ENCODE peak calls at places on chromosomes 2 and 18, in eight cellular contexts. B is fibroblast of lung, W is GM23248, S is fibroblast of pulmonary artery, J is body of pancreas, Q is mucosa of descending colon, P is GM12865, O is tibial nerve. V is an unnamed sample.

GRCh38 chr2:109312902-109313301 is 183.9 kb downstream of the SH3RF3 start:
- DNase-seq in B (no peak), W (no peak), S (no peak), J (no peak), Q (no peak), P (no peak), O (no peak), V (no peak)

GRCh38 chr18:59140287-59140885 is 702 bp downstream of the SEC11C start:
- DNase-seq in B (peak), W (peak), S (peak), J (peak), Q (no peak), P (no peak), O (no peak), V (peak)

GRCh38 chr18:48753741-48754140 is 197.0 kb downstream of the SMAD7 start:
- DNase-seq in B (peak), W (no peak), S (no peak), J (no peak), Q (peak), P (no peak), O (no peak), V (no peak)

GRCh38 chr2:159612255-159612901 is 4.0 kb downstream of the BAZ2B start:
- DNase-seq in B (peak), W (peak), S (peak), J (no peak), Q (no peak), P (peak), O (no peak), V (peak)

GRCh38 chr2:31199206-31199605 is 18.1 kb downstream of the CAPN14 start:
- DNase-seq in B (no peak), W (no peak), S (no peak), J (no peak), Q (no peak), P (no peak), O (no peak), V (no peak)

GRCh38 chr2:24012521-24013245 is 2.8 kb downstream of the MFSD2B start:
- DNase-seq in B (no peak), W (no peak), S (no peak), J (no peak), Q (no peak), P (no peak), O (no peak), V (no peak)

GRCh38 chr2:106562232-106562631 is 75.1 kb downstream of the CD8B2 start:
- DNase-seq in B (no peak), W (no peak), S (no peak), J (no peak), Q (no peak), P (no peak), O (no peak), V (no peak)

GRCh38 chr2:33042226-33042625 is 95.5 kb downstream of the LTBP1 start:
- DNase-seq in B (no peak), W (no peak), S (no peak), J (no peak), Q (no peak), P (no peak), O (no peak), V (no peak)

GRCh38 chr2:101833890-101834523 is 136.5 kb downstream of the MAP4K4 start:
- DNase-seq in B (no peak), W (no peak), S (no peak), J (no peak), Q (no peak), P (no peak), O (no peak), V (no peak)

GRCh38 chr2:54557211-54557600 is 101.1 kb downstream of the SPTBN1 start:
- DNase-seq in B (no peak), W (no peak), S (no peak), J (no peak), Q (no peak), P (no peak), O (no peak), V (no peak)
- H3K4me3 ChIP-seq in B (peak), W (no peak), S (peak), J (no peak), Q (peak), P (peak), O (peak), V (no peak)

DNA sequence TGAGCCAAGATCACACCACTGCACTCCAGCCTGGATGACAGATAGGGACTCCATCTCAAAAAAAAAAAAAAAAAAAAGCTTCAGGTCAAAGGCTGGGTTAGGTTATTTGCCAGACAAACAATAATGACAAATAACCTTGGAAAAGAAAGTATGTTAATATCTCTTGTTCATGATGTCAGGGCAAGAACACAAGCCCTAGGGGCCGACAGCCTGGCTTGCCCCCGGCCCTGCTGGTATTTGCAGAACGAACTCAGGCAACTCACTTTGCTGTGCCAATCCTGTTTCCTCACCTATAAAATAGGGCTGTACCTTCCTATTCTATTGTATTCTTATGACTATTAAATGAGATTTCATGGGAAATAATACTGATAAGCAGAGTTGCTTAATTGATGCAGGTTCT is 75.4 kb upstream of the CDC42EP3 start:
- DNase-seq in B (no peak), W (no peak), S (no peak), J (no peak), Q (no peak), P (no peak), O (no peak), V (no peak)
- H3K4me3 ChIP-seq in B (no peak), W (no peak), S (no peak), J (no peak), Q (no peak), P (no peak), O (no peak), V (no peak)

GRCh38 chr2:46095821-46096220 is 201.4 kb upstream of the EPAS1 start:
- DNase-seq in B (no peak), W (peak), S (no peak), J (no peak), Q (no peak), P (no peak), O (no peak), V (peak)

GRCh38 chr2:46096272-46096671 is 200.9 kb upstream of the EPAS1 start:
- DNase-seq in B (peak), W (peak), S (no peak), J (no peak), Q (no peak), P (no peak), O (no peak), V (no peak)

GRCh38 chr2:46097714-46098480 is 199.3 kb upstream of the EPAS1 start:
- DNase-seq in B (peak), W (peak), S (peak), J (peak), Q (no peak), P (no peak), O (no peak), V (peak)

GRCh38 chr2:46101557-46102220 is 195.5 kb upstream of the EPAS1 start:
- DNase-seq in B (peak), W (no peak), S (no peak), J (no peak), Q (no peak), P (no peak), O (no peak), V (peak)

DNA sequence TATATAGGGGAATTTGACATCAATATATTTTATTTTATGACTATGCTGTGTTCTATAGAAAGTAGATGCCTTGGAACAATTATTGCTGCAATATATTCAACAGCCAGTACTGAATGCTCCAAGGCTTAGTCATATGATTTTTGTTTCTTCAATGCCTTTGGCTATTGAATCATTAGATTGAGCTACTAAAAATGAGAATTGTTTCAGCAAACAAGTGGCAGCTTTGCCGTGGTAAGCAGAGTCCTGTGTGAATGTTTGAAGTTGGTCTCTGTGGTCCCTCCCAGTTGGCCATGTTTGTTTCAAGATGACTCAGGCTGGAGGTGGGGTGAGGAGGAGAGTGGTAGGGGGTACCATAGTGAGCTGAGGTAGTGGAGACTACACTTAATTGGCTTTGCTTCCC is 198.6 kb upstream of the EPAS1 start:
- DNase-seq in B (peak), W (peak), S (peak), J (no peak), Q (no peak), P (peak), O (no peak), V (peak)
- H3K4me3 ChIP-seq in B (no peak), W (peak), S (no peak), J (no peak), Q (no peak), P (no peak), O (no peak), V (no peak)

GRCh38 chr18:26703170-26703933 is 155.0 kb upstream of the KCTD1 start:
- DNase-seq in B (no peak), W (no peak), S (no peak), J (peak), Q (peak), P (peak), O (no peak), V (no peak)

GRCh38 chr18:26700728-26701127 is 152.4 kb upstream of the KCTD1 start:
- DNase-seq in B (peak), W (no peak), S (no peak), J (no peak), Q (no peak), P (no peak), O (no peak), V (no peak)

GRCh38 chr18:26700201-26700600 is 151.8 kb upstream of the KCTD1 start:
- DNase-seq in B (no peak), W (no peak), S (no peak), J (no peak), Q (no peak), P (peak), O (no peak), V (no peak)

GRCh38 chr18:26697186-26697585 is 148.8 kb upstream of the KCTD1 start:
- DNase-seq in B (no peak), W (no peak), S (no peak), J (no peak), Q (no peak), P (no peak), O (no peak), V (no peak)

GRCh38 chr18:26702023-26702422 is 153.7 kb upstream of the KCTD1 start:
- DNase-seq in B (no peak), W (no peak), S (no peak), J (no peak), Q (no peak), P (peak), O (no peak), V (no peak)
- H3K4me3 ChIP-seq in B (no peak), W (no peak), S (no peak), J (no peak), Q (no peak), P (no peak), O (no peak), V (no peak)

GRCh38 chr18:77054606-77055428 is 77.8 kb downstream of the MBP start:
- DNase-seq in B (peak), W (peak), S (peak), J (peak), Q (peak), P (peak), O (peak), V (peak)
- H3K4me3 ChIP-seq in B (no peak), W (no peak), S (peak), J (no peak), Q (no peak), P (peak), O (no peak), V (no peak)

DNA sequence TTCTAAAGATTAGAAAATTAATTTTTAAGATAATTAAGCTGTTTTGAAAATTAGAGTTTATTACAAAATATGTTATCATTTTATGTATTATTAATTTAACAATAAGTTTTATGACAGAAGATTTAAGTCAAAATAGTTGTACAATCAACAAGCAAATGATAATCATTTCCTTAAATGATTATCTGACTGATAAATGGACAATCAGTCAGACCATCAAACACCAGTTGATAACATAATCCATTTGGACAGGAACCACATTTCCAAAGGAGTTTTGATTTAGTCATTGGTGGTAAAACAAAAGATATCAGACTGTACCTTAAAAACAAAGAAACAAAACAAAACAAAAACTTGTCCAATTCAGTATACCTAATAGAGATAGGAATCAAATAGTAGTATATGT is 1.9 kb downstream of the TFPI start:
- DNase-seq in B (no peak), W (no peak), S (no peak), J (no peak), Q (no peak), P (no peak), O (no peak), V (no peak)
- H3K4me3 ChIP-seq in B (peak), W (peak), S (peak), J (no peak), Q (no peak), P (no peak), O (peak), V (peak)

GRCh38 chr2:39128919-39129391 is 8.1 kb upstream of the SOS1 start:
- DNase-seq in B (no peak), W (peak), S (no peak), J (no peak), Q (no peak), P (peak), O (no peak), V (peak)

GRCh38 chr2:39124000-39124769 is 3.3 kb upstream of the SOS1 start:
- DNase-seq in B (peak), W (peak), S (peak), J (peak), Q (peak), P (peak), O (peak), V (peak)

GRCh38 chr2:39124770-39125075 is 3.9 kb upstream of the SOS1 start:
- DNase-seq in B (no peak), W (no peak), S (no peak), J (no peak), Q (peak), P (no peak), O (no peak), V (no peak)

GRCh38 chr2:39123436-39123999 is 2.7 kb upstream of the SOS1 start:
- DNase-seq in B (no peak), W (no peak), S (no peak), J (no peak), Q (peak), P (no peak), O (no peak), V (no peak)

GRCh38 chr2:39127973-39128372 is 7.1 kb upstream of the SOS1 start:
- DNase-seq in B (peak), W (peak), S (peak), J (no peak), Q (no peak), P (peak), O (no peak), V (peak)
- H3K4me3 ChIP-seq in B (no peak), W (peak), S (no peak), J (no peak), Q (no peak), P (no peak), O (no peak), V (no peak)